ENCODE peak calls at places on chromosomes 13 and 19, in five cellular contexts. Z, P, M, I and K are unnamed samples.
A peak's percentile ranks its signal among the peaks of the same experiment; 100 is the strongest.

GRCh38 chr19:16400911-16401675 is 70.7 kb downstream of the EPS15L1 start:
- DNase-seq in Z (no peak), P (no peak), M (no peak), I (no peak), K (peak; percentile 50)

GRCh38 chr13:57698851-57699250 is 67.3 kb downstream of the PCDH17 start:
- DNase-seq in Z (no peak), P (no peak), M (no peak), I (no peak), K (no peak)

GRCh38 chr13:111966969-111967368 is 100.0 kb upstream of the SOX1 start:
- DNase-seq in Z (no peak), P (no peak), M (no peak), I (no peak), K (no peak)

GRCh38 chr19:55216461-55217198 is 7.3 kb upstream of the PTPRH start:
- DNase-seq in Z (peak; percentile 98), P (peak; percentile 77), M (peak; percentile 99), I (peak; percentile 93), K (peak; percentile 97)

GRCh38 chr13:110281736-110282135 is 25.2 kb downstream of the COL4A1 start:
- DNase-seq in Z (no peak), P (no peak), M (no peak), I (no peak), K (no peak)

GRCh38 chr19:56333506-56333905 is 18.9 kb upstream of the ZSCAN5A start:
- DNase-seq in Z (peak; percentile 49), P (no peak), M (peak; percentile 62), I (peak; percentile 58), K (peak; percentile 42)

GRCh38 chr19:13234518-13234917 is 84.3 kb downstream of the IER2 start:
- DNase-seq in Z (peak; percentile 67), P (no peak), M (peak; percentile 78), I (peak; percentile 92), K (no peak)

GRCh38 chr13:47603365-47603764 is 397.7 kb downstream of the SUCLA2 start:
- DNase-seq in Z (no peak), P (no peak), M (no peak), I (no peak), K (no peak)

GRCh38 chr13:21580736-21581135 is 23.2 kb downstream of the MICU2 start:
- DNase-seq in Z (no peak), P (no peak), M (no peak), I (no peak), K (no peak)

GRCh38 chr13:98307744-98308524 is 130.9 kb upstream of the RNF113B start:
- DNase-seq in Z (no peak), P (no peak), M (no peak), I (no peak), K (no peak)

GRCh38 chr13:113997845-113998751 is 24.2 kb upstream of the C13orf46 start:
- DNase-seq in Z (no peak), P (no peak), M (peak; percentile 60), I (no peak), K (no peak)

GRCh38 chr13:78020861-78021260 is 102.2 kb upstream of the EDNRB start:
- DNase-seq in Z (no peak), P (peak; percentile 2), M (no peak), I (no peak), K (no peak)

GRCh38 chr19:46489445-46490272 is 6.0 kb downstream of the PNMA8B start:
- DNase-seq in Z (no peak), P (peak; percentile 65), M (no peak), I (peak; percentile 51), K (no peak)

GRCh38 chr19:15562861-15563260 is 52.2 kb upstream of the CYP4F8 start:
- DNase-seq in Z (no peak), P (no peak), M (no peak), I (no peak), K (no peak)

GRCh38 chr19:55283548-55284393 is at the start of gene BRSK1:
- DNase-seq in Z (peak; percentile 63), P (peak; percentile 85), M (no peak), I (peak; percentile 57), K (peak; percentile 80)

GRCh38 chr19:7915250-7916136 is 863 bp downstream of the TGFBR3L start:
- DNase-seq in Z (no peak), P (no peak), M (no peak), I (no peak), K (no peak)

GRCh38 chr13:111153977-111154332 is 38.8 kb downstream of the ARHGEF7 start:
- DNase-seq in Z (peak; percentile 50), P (no peak), M (peak; percentile 36), I (peak; percentile 45), K (no peak)

GRCh38 chr19:15243236-15243957 is 11.1 kb upstream of the EPHX3 start:
- DNase-seq in Z (no peak), P (no peak), M (no peak), I (no peak), K (no peak)